ENCODE peak calls at places on chromosomes 16 and 17, in four cellular contexts. One of them, this sample, is unnamed.

GRCh38 chr17:63537001-63537400 is 13.3 kb upstream of the DCAF7 start:
- DNase-seq in uterus: no peak
- DNase-seq in cardiac muscle cell: no peak
- DNase-seq in neural progenitor cell: no peak
- DNase-seq in this sample: peak; percentile 6

GRCh38 chr16:17768257-17768656 is 297.5 kb upstream of the XYLT1 start:
- DNase-seq in cardiac muscle cell: no peak
- DNase-seq in neural progenitor cell: no peak
- DNase-seq in uterus: no peak
- DNase-seq in this sample: no peak

GRCh38 chr16:27748868-27749546 is 199.1 kb downstream of the KATNIP start:
- DNase-seq in uterus: peak; percentile 30
- DNase-seq in cardiac muscle cell: peak; percentile 71
- DNase-seq in neural progenitor cell: peak; percentile 61
- DNase-seq in this sample: peak; percentile 40

GRCh38 chr17:82874011-82874835 is 34.4 kb upstream of the ZNF750 start:
- DNase-seq in uterus: no peak
- DNase-seq in cardiac muscle cell: no peak
- DNase-seq in neural progenitor cell: no peak
- DNase-seq in this sample: no peak

GRCh38 chr17:61366715-61367413 is 32.8 kb upstream of the TBX2 start:
- DNase-seq in uterus: no peak
- DNase-seq in neural progenitor cell: no peak
- DNase-seq in cardiac muscle cell: peak; percentile 96
- DNase-seq in this sample: peak; percentile 91

GRCh38 chr17:67608691-67609090 is 109.0 kb upstream of the NOL11 start:
- DNase-seq in neural progenitor cell: no peak
- DNase-seq in uterus: no peak
- DNase-seq in cardiac muscle cell: no peak
- DNase-seq in this sample: no peak

GRCh38 chr17:3963214-3964201 is 729 bp downstream of the ATP2A3 start:
- DNase-seq in cardiac muscle cell: peak; percentile 21
- DNase-seq in uterus: no peak
- DNase-seq in neural progenitor cell: peak; percentile 52
- DNase-seq in this sample: no peak

GRCh38 chr16:48212033-48212432 is 32.1 kb upstream of the LONP2 start:
- DNase-seq in neural progenitor cell: no peak
- DNase-seq in uterus: no peak
- DNase-seq in cardiac muscle cell: no peak
- DNase-seq in this sample: no peak

GRCh38 chr16:84220851-84221250 is 19.0 kb downstream of the KCNG4 start:
- DNase-seq in uterus: no peak
- DNase-seq in neural progenitor cell: no peak
- DNase-seq in cardiac muscle cell: no peak
- DNase-seq in this sample: no peak

GRCh38 chr16:88306411-88306810 is 76.3 kb upstream of the ZNF469 start:
- DNase-seq in neural progenitor cell: no peak
- DNase-seq in uterus: no peak
- DNase-seq in cardiac muscle cell: no peak
- DNase-seq in this sample: no peak

GRCh38 chr16:8846401-8846932 is 22.3 kb downstream of the CARHSP1 start:
- DNase-seq in uterus: no peak
- DNase-seq in cardiac muscle cell: no peak
- DNase-seq in neural progenitor cell: no peak
- DNase-seq in this sample: no peak

GRCh38 chr16:34743115-34743514 is 1283.7 kb downstream of the TP53TG3F start:
- DNase-seq in neural progenitor cell: no peak
- DNase-seq in cardiac muscle cell: no peak
- DNase-seq in uterus: no peak
- DNase-seq in this sample: no peak
- H3K9me3 ChIP-seq in neural progenitor cell: peaks cover 34% of the 10 kb centered on the region
- H3K9me3 ChIP-seq in cardiac muscle cell: peaks cover 25% of the 10 kb centered on the region
- H3K9me3 ChIP-seq in uterus: no peaks in the 10 kb centered on the region
- H3K9me3 ChIP-seq in this sample: peaks cover 3% of the 10 kb centered on the region

DNA sequence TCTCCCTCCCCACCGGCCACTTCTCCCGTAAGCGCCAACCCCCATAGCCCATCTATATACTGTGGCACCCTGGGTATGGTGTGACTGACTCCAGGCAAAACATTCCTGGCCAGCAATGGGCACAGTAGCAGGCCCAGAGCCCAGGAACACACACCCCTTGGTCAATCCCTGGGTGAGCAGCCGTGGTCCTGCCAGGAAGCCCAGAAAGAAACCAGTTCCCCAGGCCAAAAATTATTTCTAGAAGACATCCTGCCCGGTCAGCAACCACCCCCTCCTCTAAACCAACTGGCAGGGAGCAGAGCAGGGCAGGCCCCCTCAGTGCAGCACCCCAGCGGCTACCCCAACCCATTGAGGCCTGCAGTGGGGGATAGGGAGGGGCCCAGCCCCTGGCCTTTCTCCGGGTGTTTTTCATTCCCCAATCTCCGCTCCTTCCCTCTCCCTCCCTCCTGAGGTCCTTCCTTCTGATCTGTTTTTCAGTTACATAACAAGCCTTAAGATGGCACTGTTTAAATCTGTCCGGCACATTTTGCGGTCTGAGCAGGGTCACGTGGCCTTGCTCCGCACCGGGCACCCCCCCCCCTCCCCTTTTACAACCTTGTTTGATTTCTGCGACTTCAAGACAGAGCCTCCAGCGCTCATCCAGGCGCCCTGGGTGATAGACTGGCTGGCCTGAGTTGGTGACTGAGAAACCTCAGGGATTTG is 2.0 kb downstream of the NPTX1 start:
- DNase-seq in neural progenitor cell: peak; percentile 67
- DNase-seq in cardiac muscle cell: no peak
- DNase-seq in uterus: no peak
- DNase-seq in this sample: peak; percentile 78
- TF ChIP-seq CTCF in neural progenitor cell: peak; percentile 35
- TF ChIP-seq CTCF in cardiac muscle cell: peak; percentile 5
- TF ChIP-seq CTCF in uterus: no peak
- TF ChIP-seq CTCF in this sample: peak; percentile 17

DNA sequence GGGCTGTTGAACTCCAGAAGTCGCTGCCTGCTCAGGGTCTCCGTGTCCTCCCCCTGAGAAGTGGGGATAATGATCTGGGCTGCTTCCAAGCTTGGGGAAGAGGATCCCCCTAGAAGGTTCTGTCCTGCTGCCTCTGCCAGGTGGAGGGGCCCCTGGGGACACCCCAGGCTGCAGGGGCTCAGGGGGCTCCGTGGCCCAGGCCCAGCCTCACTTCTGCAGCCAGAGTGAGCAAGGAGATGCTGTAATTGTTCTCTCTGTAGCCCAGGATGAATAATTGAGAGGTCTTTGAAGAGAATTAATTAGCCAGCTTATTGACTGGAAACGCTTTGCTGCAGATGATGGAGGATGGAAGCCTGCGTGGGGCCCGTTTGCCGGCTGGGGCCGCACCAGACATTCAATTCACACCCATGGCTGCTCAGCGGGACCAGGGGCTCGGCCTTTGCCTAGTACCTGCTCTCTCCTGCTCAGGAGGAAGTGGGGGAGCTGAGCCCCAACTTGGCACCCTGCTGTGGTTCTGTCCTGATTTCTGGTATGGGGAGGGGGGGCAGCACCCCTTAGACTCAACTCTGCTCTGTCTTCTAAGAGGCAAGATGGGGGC is 38.6 kb downstream of the TMEM235 start:
- DNase-seq in neural progenitor cell: peak; percentile 51
- DNase-seq in cardiac muscle cell: no peak
- DNase-seq in uterus: no peak
- DNase-seq in this sample: no peak
- H3K4me3 ChIP-seq in neural progenitor cell: no peak overlapping the region
- H3K4me3 ChIP-seq in cardiac muscle cell: no peak overlapping the region
- H3K4me3 ChIP-seq in uterus: no peak overlapping the region
- H3K4me3 ChIP-seq in this sample: no peak overlapping the region

GRCh38 chr17:9893606-9894005 is 11.5 kb downstream of the RCVRN start:
- DNase-seq in neural progenitor cell: no peak
- DNase-seq in uterus: no peak
- DNase-seq in cardiac muscle cell: no peak
- DNase-seq in this sample: no peak
- H3K9me3 ChIP-seq in neural progenitor cell: no peaks in the 10 kb centered on the region
- H3K9me3 ChIP-seq in uterus: no peaks in the 10 kb centered on the region
- H3K9me3 ChIP-seq in cardiac muscle cell: no peaks in the 10 kb centered on the region
- H3K9me3 ChIP-seq in this sample: no peaks in the 10 kb centered on the region

GRCh38 chr17:7351665-7352558 is at the start of gene KCTD11:
- DNase-seq in cardiac muscle cell: peak; percentile 94
- DNase-seq in uterus: peak; percentile 93
- DNase-seq in neural progenitor cell: peak; percentile 96
- DNase-seq in this sample: peak; percentile 86
- TF ChIP-seq CTCF in cardiac muscle cell: peak; percentile 52
- TF ChIP-seq CTCF in uterus: peak; percentile 41
- TF ChIP-seq CTCF in neural progenitor cell: peak; percentile 62
- TF ChIP-seq CTCF in this sample: peak; percentile 78

GRCh38 chr16:85616608-85617311 is 3.6 kb downstream of the GSE1 start:
- DNase-seq in neural progenitor cell: no peak
- DNase-seq in cardiac muscle cell: no peak
- DNase-seq in uterus: peak; percentile 46
- DNase-seq in this sample: no peak

GRCh38 chr16:85614338-85615013 is 1.4 kb downstream of the GSE1 start:
- DNase-seq in uterus: no peak
- DNase-seq in cardiac muscle cell: peak; percentile 26
- DNase-seq in neural progenitor cell: peak; percentile 94
- DNase-seq in this sample: no peak

GRCh38 chr16:85617948-85618347 is 4.8 kb downstream of the GSE1 start:
- DNase-seq in cardiac muscle cell: no peak
- DNase-seq in neural progenitor cell: no peak
- DNase-seq in uterus: no peak
- DNase-seq in this sample: no peak

GRCh38 chr16:85615014-85615851 is 2.1 kb downstream of the GSE1 start:
- DNase-seq in cardiac muscle cell: peak; percentile 75
- DNase-seq in uterus: no peak
- DNase-seq in neural progenitor cell: peak; percentile 86
- DNase-seq in this sample: no peak

DNA sequence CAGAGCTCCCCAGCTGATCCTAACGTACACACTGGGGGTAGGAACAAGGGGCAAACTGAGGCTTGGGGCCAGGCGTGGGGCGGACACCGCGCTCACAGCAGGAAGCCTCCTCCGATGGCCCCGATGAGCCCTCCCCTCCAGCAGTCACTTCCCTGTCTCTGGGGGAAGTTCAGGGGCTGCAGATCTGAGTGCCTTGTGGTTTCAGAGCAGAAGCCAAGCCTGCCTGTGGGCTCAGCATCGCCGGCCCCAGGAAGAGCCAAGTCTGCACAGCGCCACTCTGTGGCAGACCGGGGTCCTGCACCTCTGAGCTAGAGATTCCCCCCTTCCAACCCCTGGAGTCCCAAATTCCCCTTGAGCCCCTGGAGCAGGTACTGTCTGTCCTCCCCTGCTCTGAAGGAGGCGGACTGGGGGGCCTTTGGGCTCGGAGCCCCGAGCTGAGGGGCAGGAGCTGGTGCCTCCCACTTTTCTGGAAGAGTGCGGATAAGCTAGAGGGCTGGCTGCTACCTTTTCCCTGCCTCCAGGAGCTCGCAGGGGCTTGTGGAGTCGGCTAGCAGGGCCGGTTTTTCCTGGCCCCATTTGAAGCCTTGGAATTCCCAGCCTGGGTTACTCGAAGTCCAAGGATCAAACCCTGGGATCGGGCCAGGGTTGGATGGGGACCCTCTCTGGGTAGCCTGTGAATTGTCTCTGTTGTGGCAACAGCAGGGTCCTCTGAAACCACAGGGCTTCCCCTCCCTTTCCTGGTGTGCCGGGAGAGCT is 2.9 kb downstream of the GSE1 start:
- DNase-seq in neural progenitor cell: peak; percentile 94
- DNase-seq in uterus: peak; percentile 68
- DNase-seq in cardiac muscle cell: peak; percentile 87
- DNase-seq in this sample: peak; percentile 73
- H3K4me3 ChIP-seq in neural progenitor cell: peak overlapping the region; percentile 73
- H3K4me3 ChIP-seq in uterus: no peak overlapping the region
- H3K4me3 ChIP-seq in cardiac muscle cell: no peak overlapping the region
- H3K4me3 ChIP-seq in this sample: peak overlapping the region; percentile 69

GRCh38 chr17:22703204-22703603 is 1010.9 kb downstream of the KCNJ18 start:
- DNase-seq in neural progenitor cell: no peak
- DNase-seq in uterus: no peak
- DNase-seq in cardiac muscle cell: no peak
- DNase-seq in this sample: no peak
- H3K9me3 ChIP-seq in neural progenitor cell: peaks cover 33% of the 10 kb centered on the region
- H3K9me3 ChIP-seq in uterus: no peaks in the 10 kb centered on the region
- H3K9me3 ChIP-seq in cardiac muscle cell: no peaks in the 10 kb centered on the region
- H3K9me3 ChIP-seq in this sample: no peaks in the 10 kb centered on the region

GRCh38 chr16:22123759-22124490 is 31.6 kb downstream of the VWA3A start:
- DNase-seq in neural progenitor cell: no peak
- DNase-seq in cardiac muscle cell: no peak
- DNase-seq in uterus: no peak
- DNase-seq in this sample: no peak

GRCh38 chr16:22120440-22120839 is 28.1 kb downstream of the VWA3A start:
- DNase-seq in cardiac muscle cell: peak; percentile 8
- DNase-seq in uterus: no peak
- DNase-seq in neural progenitor cell: no peak
- DNase-seq in this sample: no peak

GRCh38 chr16:22124583-22125284 is 32.4 kb downstream of the VWA3A start:
- DNase-seq in cardiac muscle cell: no peak
- DNase-seq in uterus: no peak
- DNase-seq in neural progenitor cell: no peak
- DNase-seq in this sample: no peak

GRCh38 chr16:22122239-22122638 is 29.9 kb downstream of the VWA3A start:
- DNase-seq in cardiac muscle cell: no peak
- DNase-seq in uterus: no peak
- DNase-seq in neural progenitor cell: no peak
- DNase-seq in this sample: no peak

DNA sequence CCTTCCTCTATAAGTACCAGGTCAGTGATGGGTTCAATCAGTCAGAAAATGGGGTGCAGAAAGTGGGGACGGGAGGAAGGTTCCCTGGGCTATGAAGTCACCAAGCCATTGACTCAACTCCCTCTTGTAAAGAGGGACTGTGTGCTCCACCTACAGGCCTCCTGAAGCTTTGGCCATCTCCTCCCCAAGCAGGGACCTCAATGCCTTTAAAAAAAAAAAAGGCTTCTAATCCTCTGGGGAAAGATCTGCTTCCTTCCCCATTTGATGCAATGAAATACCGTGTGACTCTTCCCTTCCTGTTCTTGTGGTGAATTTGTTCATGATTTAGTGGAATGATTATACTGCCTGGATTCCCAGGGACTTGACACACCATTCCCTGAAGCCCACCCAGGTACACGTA is 30.8 kb downstream of the VWA3A start:
- DNase-seq in uterus: no peak
- DNase-seq in neural progenitor cell: peak; percentile 24
- DNase-seq in cardiac muscle cell: no peak
- DNase-seq in this sample: peak; percentile 23
- TF ChIP-seq CTCF in uterus: no peak
- TF ChIP-seq CTCF in neural progenitor cell: peak; percentile 28
- TF ChIP-seq CTCF in cardiac muscle cell: no peak
- TF ChIP-seq CTCF in this sample: peak; percentile 55

DNA sequence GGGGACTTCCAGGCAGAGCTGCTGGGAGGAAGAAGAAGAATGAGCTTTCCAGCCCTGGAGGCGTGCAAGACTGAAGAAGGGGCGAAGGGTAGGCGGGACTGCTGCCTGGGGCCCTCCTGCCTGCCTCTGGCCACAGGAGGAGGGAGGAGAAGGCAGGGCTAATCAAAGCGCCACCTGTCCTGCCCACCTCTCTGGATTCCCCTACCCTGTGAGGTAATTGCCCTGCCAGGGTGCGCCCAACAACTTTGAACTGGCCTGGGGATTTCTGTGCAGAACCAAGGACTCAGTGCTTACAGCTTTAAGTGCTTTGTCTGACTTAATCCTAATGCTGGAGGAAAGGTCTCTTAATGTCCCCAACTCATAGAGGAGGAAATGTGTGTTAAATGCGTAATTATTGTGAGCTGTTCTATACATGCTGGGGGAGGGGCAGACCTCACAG is at the start of gene NOXO1:
- DNase-seq in uterus: no peak
- DNase-seq in neural progenitor cell: no peak
- DNase-seq in cardiac muscle cell: no peak
- DNase-seq in this sample: peak; percentile 69
- H3K4me3 ChIP-seq in uterus: no peak within 1 kb of the TSS
- H3K4me3 ChIP-seq in neural progenitor cell: no peak within 1 kb of the TSS
- H3K4me3 ChIP-seq in cardiac muscle cell: no peak within 1 kb of the TSS
- H3K4me3 ChIP-seq in this sample: peak within 1 kb of the TSS; percentile 9

GRCh38 chr16:35651841-35652240 is 2192.4 kb downstream of the TP53TG3F start:
- DNase-seq in neural progenitor cell: no peak
- DNase-seq in cardiac muscle cell: no peak
- DNase-seq in uterus: no peak
- DNase-seq in this sample: no peak
- H3K9me3 ChIP-seq in neural progenitor cell: peaks cover 78% of the 10 kb centered on the region
- H3K9me3 ChIP-seq in cardiac muscle cell: no peaks in the 10 kb centered on the region
- H3K9me3 ChIP-seq in uterus: no peaks in the 10 kb centered on the region
- H3K9me3 ChIP-seq in this sample: no peaks in the 10 kb centered on the region

This sample was measured in WERI-Rb-1.